ENCODE peak calls at places on chromosome 17, in four cellular contexts. X is heart left ventricle, F is suprapubic skin, U is SJSA1. N is an unnamed sample.

GRCh38 chr17:76366247-76366646 is 12.5 kb upstream of the PRPSAP1 start:
- DNase-seq in X (no peak), F (no peak), U (no peak), N (no peak)

GRCh38 chr17:19291646-19292376 is 54.6 kb downstream of the EPN2 start:
- DNase-seq in X (no peak), F (no peak), U (no peak), N (no peak)

GRCh38 chr17:28421775-28422305 is 15.8 kb upstream of the SLC46A1 start:
- DNase-seq in X (no peak), F (no peak), U (no peak), N (no peak)

GRCh38 chr17:40553694-40554534 is 11.4 kb downstream of the CCR7 start:
- DNase-seq in X (peak; percentile 84), F (peak; percentile 91), U (peak; percentile 39), N (no peak)

GRCh38 chr17:10022416-10022815 is 117.3 kb upstream of the RCVRN start:
- DNase-seq in X (peak; percentile 33), F (no peak), U (no peak), N (no peak)

GRCh38 chr17:50589112-50589712 is 28.7 kb downstream of the CACNA1G start:
- DNase-seq in X (no peak), F (no peak), U (no peak), N (no peak)

GRCh38 chr17:76869209-76869877 is 1.1 kb downstream of the MGAT5B start:
- DNase-seq in X (no peak), F (no peak), U (no peak), N (no peak)

GRCh38 chr17:40284085-40284713 is 3.5 kb upstream of the CDC6 start:
- DNase-seq in X (no peak), F (no peak), U (peak; percentile 64), N (no peak)

GRCh38 chr17:65022751-65023421 is 33.7 kb downstream of the GNA13 start:
- DNase-seq in X (no peak), F (no peak), U (no peak), N (no peak)

GRCh38 chr17:44900894-44901293 is 1.6 kb upstream of the EFTUD2 start:
- DNase-seq in X (no peak), F (no peak), U (peak; percentile 79), N (peak; percentile 58)

GRCh38 chr17:37025241-37025640 is 76.5 kb downstream of the AATF start:
- DNase-seq in X (no peak), F (no peak), U (no peak), N (no peak)

GRCh38 chr17:42521666-42522262 is 14.3 kb upstream of the NAGLU start:
- DNase-seq in X (no peak), F (no peak), U (no peak), N (no peak)

GRCh38 chr17:41975099-41976083 is 8.8 kb downstream of the CNP start:
- DNase-seq in X (peak; percentile 4), F (no peak), U (no peak), N (no peak)

GRCh38 chr17:9021158-9021984 is at the start of gene NTN1:
- DNase-seq in X (peak; percentile 55), F (no peak), U (peak; percentile 57), N (no peak)

GRCh38 chr17:3030096-3030495 is 33.3 kb downstream of the OR1D5 start:
- DNase-seq in X (peak; percentile 38), F (peak; percentile 23), U (peak; percentile 3), N (no peak)

GRCh38 chr17:7834554-7834890 is 505 bp downstream of the KDM6B start:
- DNase-seq in X (peak; percentile 77), F (no peak), U (no peak), N (no peak)

GRCh38 chr17:79626156-79626890 is 15.5 kb upstream of the RBFOX3 start:
- DNase-seq in X (no peak), F (peak; percentile 59), U (peak; percentile 41), N (no peak)

GRCh38 chr17:17502741-17503565 is 6.8 kb upstream of the RASD1 start:
- DNase-seq in X (no peak), F (no peak), U (no peak), N (no peak)

GRCh38 chr17:43809121-43809520 is 23.8 kb downstream of the MPP3 start:
- DNase-seq in X (no peak), F (no peak), U (no peak), N (no peak)

GRCh38 chr17:40448213-40448638 is 5.0 kb downstream of the IGFBP4 start:
- DNase-seq in X (peak; percentile 66), F (no peak), U (no peak), N (no peak)

GRCh38 chr17:40303706-40304450 is 5.1 kb upstream of the RARA start:
- DNase-seq in X (peak; percentile 42), F (peak; percentile 76), U (peak; percentile 88), N (no peak)

GRCh38 chr17:17351901-17352781 is 49.0 kb downstream of the NT5M start:
- DNase-seq in X (peak; percentile 73), F (peak; percentile 82), U (peak; percentile 50), N (no peak)

GRCh38 chr17:32318071-32318470 is 23.9 kb downstream of the C17orf75 start:
- DNase-seq in X (no peak), F (no peak), U (no peak), N (no peak)

GRCh38 chr17:59353106-59353854 is 21.8 kb downstream of the YPEL2 start:
- DNase-seq in X (no peak), F (no peak), U (no peak), N (no peak)

GRCh38 chr17:80991645-80992076 is at the start of gene CHMP6:
- DNase-seq in X (peak; percentile 90), F (peak; percentile 83), U (peak; percentile 83), N (no peak)

GRCh38 chr17:82520041-82520910 is 744 bp downstream of the FOXK2 start:
- DNase-seq in X (peak; percentile 40), F (no peak), U (no peak), N (no peak)

GRCh38 chr17:21677126-21677910 is 15.0 kb upstream of the KCNJ18 start:
- DNase-seq in X (no peak), F (peak; percentile 77), U (no peak), N (no peak)
- H3K9me3 ChIP-seq in X (no peaks in the 10 kb centered on the region), F (peaks cover 4% of the 10 kb centered on the region), U (no peaks in the 10 kb centered on the region), N (no peaks in the 10 kb centered on the region)

GRCh38 chr17:70239391-70239826 is 70.1 kb downstream of the KCNJ2 start:
- DNase-seq in X (no peak), F (no peak), U (no peak), N (no peak)
- H3K9me3 ChIP-seq in X (no peaks in the 10 kb centered on the region), F (no peaks in the 10 kb centered on the region), U (no peaks in the 10 kb centered on the region), N (no peaks in the 10 kb centered on the region)

GRCh38 chr17:53655591-53655990 is 167.1 kb upstream of the KIF2B start:
- DNase-seq in X (no peak), F (no peak), U (no peak), N (no peak)
- H3K9me3 ChIP-seq in X (no peaks in the 10 kb centered on the region), F (no peaks in the 10 kb centered on the region), U (peaks cover 11% of the 10 kb centered on the region), N (no peaks in the 10 kb centered on the region)

GRCh38 chr17:52938623-52939230 is 780.2 kb upstream of the CA10 start:
- DNase-seq in X (no peak), F (no peak), U (no peak), N (no peak)
- H3K9me3 ChIP-seq in X (peaks cover 31% of the 10 kb centered on the region), F (no peaks in the 10 kb centered on the region), U (peaks cover 27% of the 10 kb centered on the region), N (no peaks in the 10 kb centered on the region)

GRCh38 chr17:26782153-26782552 is 511.8 kb upstream of the WSB1 start:
- DNase-seq in X (no peak), F (no peak), U (no peak), N (no peak)
- H3K9me3 ChIP-seq in X (peaks cover 39% of the 10 kb centered on the region), F (peaks cover 16% of the 10 kb centered on the region), U (peaks cover 7% of the 10 kb centered on the region), N (peaks cover 4% of the 10 kb centered on the region)

GRCh38 chr17:27158390-27158789 is 135.5 kb upstream of the WSB1 start:
- DNase-seq in X (no peak), F (peak; percentile 53), U (no peak), N (no peak)

GRCh38 chr17:27157898-27158297 is 136.0 kb upstream of the WSB1 start:
- DNase-seq in X (no peak), F (no peak), U (no peak), N (no peak)

GRCh38 chr17:27157297-27157696 is 136.6 kb upstream of the WSB1 start:
- DNase-seq in X (no peak), F (peak; percentile 38), U (peak; percentile 21), N (no peak)

GRCh38 chr17:27155866-27156265 is 138.0 kb upstream of the WSB1 start:
- DNase-seq in X (no peak), F (peak; percentile 66), U (peak; percentile 22), N (no peak)

DNA sequence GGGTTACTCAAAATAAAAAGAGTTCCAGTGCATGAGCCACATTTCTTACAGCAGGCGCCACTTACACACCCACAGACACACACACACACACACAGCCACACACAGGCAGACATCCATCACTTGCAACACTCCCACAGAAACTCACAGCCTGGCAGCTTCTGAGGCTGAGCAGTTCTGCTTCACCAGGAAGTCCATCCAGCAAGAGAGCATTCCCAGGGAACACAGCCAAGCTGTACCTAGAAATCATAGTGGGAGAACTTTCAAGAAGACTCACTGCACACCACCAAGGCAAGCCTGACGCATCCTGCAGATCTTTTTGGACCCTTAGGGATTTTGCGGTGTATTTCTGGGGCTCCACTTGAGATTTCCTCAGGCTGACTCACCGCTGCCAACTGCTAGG is 140.9 kb upstream of the WSB1 start:
- DNase-seq in X (no peak), F (peak; percentile 31), U (no peak), N (no peak)
- H3K9me3 ChIP-seq in X (no peaks in the 10 kb centered on the region), F (no peaks in the 10 kb centered on the region), U (no peaks in the 10 kb centered on the region), N (no peaks in the 10 kb centered on the region)

GRCh38 chr17:70067104-70067503 is 7.9 kb upstream of the KCNJ16 start:
- DNase-seq in X (no peak), F (no peak), U (no peak), N (no peak)
- H3K9me3 ChIP-seq in X (no peaks in the 10 kb centered on the region), F (no peaks in the 10 kb centered on the region), U (no peaks in the 10 kb centered on the region), N (no peaks in the 10 kb centered on the region)

N was measured in SK-N-MC.